ENCODE peak calls at places on chromosomes 11 and 22, in six cellular contexts. D is AG04449, U is lung, X is neural progenitor cell, A is pancreas, R is A549. L is an unnamed sample.
A peak's percentile ranks its signal among the peaks of the same experiment; 100 is the strongest.

GRCh38 chr11:75433443-75433842 is 440 bp upstream of the KLHL35 start:
- DNase-seq in D (no peak), U (no peak), X (no peak), A (no peak), R (no peak), L (no peak)

GRCh38 chr22:22913989-22914388 is 26.4 kb downstream of the IGLL5 start:
- DNase-seq in D (no peak), U (no peak), X (no peak), A (no peak), R (no peak), L (peak; percentile 55)

GRCh38 chr11:101030692-101031091 is 98.9 kb downstream of the PGR start:
- DNase-seq in D (no peak), U (no peak), X (no peak), A (no peak), R (no peak), L (no peak)

GRCh38 chr11:10590516-10590915 is 22.1 kb upstream of the LYVE1 start:
- DNase-seq in D (no peak), U (no peak), X (no peak), A (no peak), R (no peak), L (no peak)

GRCh38 chr11:18384157-18384641 is 10.2 kb upstream of the LDHA start:
- DNase-seq in D (peak; percentile 65), U (peak; percentile 67), X (peak; percentile 12), A (peak; percentile 54), R (peak; percentile 94), L (no peak)

GRCh38 chr22:36818010-36818642 is 1.3 kb upstream of the PVALB start:
- DNase-seq in D (no peak), U (no peak), X (no peak), A (no peak), R (no peak), L (no peak)

GRCh38 chr11:17476317-17477083 is at the start of gene ABCC8:
- DNase-seq in D (no peak), U (no peak), X (peak; percentile 77), A (no peak), R (peak; percentile 22), L (no peak)

GRCh38 chr22:22546490-22546889 is 12.6 kb downstream of the PRAME start:
- DNase-seq in D (no peak), U (no peak), X (no peak), A (no peak), R (no peak), L (no peak)

GRCh38 chr11:59818572-59818971 is 8.0 kb upstream of the MRPL16 start:
- DNase-seq in D (no peak), U (no peak), X (no peak), A (no peak), R (no peak), L (no peak)

GRCh38 chr11:109796253-109796652 is 296.9 kb upstream of the ZC3H12C start:
- DNase-seq in D (no peak), U (no peak), X (no peak), A (no peak), R (no peak), L (no peak)

GRCh38 chr11:72079776-72080325 is 491 bp downstream of the NUMA1 start:
- DNase-seq in D (no peak), U (no peak), X (no peak), A (peak; percentile 21), R (no peak), L (no peak)

GRCh38 chr22:48423481-48423901 is 1404.2 kb downstream of the BRD1 start:
- DNase-seq in D (peak; percentile 26), U (no peak), X (no peak), A (no peak), R (no peak), L (no peak)

GRCh38 chr22:36355362-36355761 is 32.4 kb downstream of the MYH9 start:
- DNase-seq in D (no peak), U (no peak), X (no peak), A (no peak), R (no peak), L (no peak)

GRCh38 chr22:19290400-19291217 is 910 bp downstream of the CLTCL1 start:
- DNase-seq in D (no peak), U (no peak), X (no peak), A (no peak), R (no peak), L (no peak)

GRCh38 chr11:29162490-29162889 is 854.3 kb downstream of the KCNA4 start:
- DNase-seq in D (no peak), U (no peak), X (no peak), A (no peak), R (no peak), L (no peak)

GRCh38 chr11:73287400-73288101 is 15.4 kb downstream of the P2RY6 start:
- DNase-seq in D (no peak), U (no peak), X (no peak), A (no peak), R (peak; percentile 46), L (peak; percentile 59)

GRCh38 chr22:42608481-42609361 is 6.0 kb downstream of the POLDIP3 start:
- DNase-seq in D (no peak), U (no peak), X (peak; percentile 31), A (no peak), R (no peak), L (no peak)

GRCh38 chr11:85874265-85874664 is 19.1 kb downstream of the CCDC83 start:
- DNase-seq in D (no peak), U (no peak), X (no peak), A (no peak), R (no peak), L (no peak)

GRCh38 chr11:31442086-31442485 is 67.3 kb downstream of the IMMP1L start:
- DNase-seq in D (no peak), U (no peak), X (peak; percentile 70), A (no peak), R (no peak), L (no peak)

GRCh38 chr22:49021926-49022815 is 805.5 kb downstream of the BRD1 start:
- DNase-seq in D (no peak), U (no peak), X (no peak), A (no peak), R (no peak), L (peak; percentile 79)

GRCh38 chr22:29722151-29722550 is 2.3 kb downstream of the CABP7 start:
- DNase-seq in D (no peak), U (no peak), X (no peak), A (no peak), R (no peak), L (no peak)

GRCh38 chr22:29722587-29722986 is 2.8 kb downstream of the CABP7 start:
- DNase-seq in D (no peak), U (no peak), X (no peak), A (no peak), R (no peak), L (no peak)

GRCh38 chr22:29724843-29725242 is 5.0 kb downstream of the CABP7 start:
- DNase-seq in D (no peak), U (no peak), X (no peak), A (no peak), R (no peak), L (no peak)

GRCh38 chr22:29726104-29726503 is 6.3 kb downstream of the CABP7 start:
- DNase-seq in D (no peak), U (no peak), X (no peak), A (no peak), R (no peak), L (no peak)

GRCh38 chr22:29723766-29724165 is 4.0 kb downstream of the CABP7 start:
- DNase-seq in D (no peak), U (no peak), X (no peak), A (no peak), R (no peak), L (no peak)
- TF ChIP-seq CTCF in D (no peak), U (no peak), X (no peak), A (no peak), R (no peak), L (peak; percentile 28)

DNA sequence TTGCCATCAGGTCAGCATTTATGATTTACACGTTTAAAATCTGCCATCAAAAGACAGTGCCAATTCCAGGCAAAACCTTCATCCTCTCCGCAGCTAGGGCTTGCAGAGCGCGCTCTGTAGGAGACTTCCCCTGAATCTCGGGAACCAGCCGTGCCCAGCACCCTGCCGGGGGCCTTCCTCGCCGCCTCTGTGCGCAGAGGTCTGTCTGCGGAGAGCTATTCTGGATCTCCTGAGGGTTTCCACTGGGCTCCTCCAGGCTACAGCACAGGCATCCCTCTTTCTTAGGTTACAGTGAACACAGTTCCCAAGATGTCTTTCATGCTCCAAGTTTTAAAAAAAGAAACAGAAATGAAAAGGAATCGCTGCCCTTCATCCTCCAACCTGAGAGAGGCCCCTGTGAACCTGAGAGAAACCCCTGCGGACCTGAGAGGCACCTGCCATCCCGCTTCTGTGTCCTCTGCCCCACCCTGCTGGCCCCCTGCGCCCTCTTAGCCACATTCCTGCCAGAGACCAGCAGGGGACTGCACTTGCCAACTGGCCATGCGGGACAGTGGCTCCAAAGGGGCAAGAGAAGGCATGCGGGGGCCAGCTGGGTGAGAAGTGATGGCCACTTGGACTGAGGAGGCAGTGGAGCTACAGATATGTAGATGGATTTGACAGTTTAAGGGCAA is 16.1 kb downstream of the TP53AIP1 start:
- DNase-seq in D (no peak), U (no peak), X (no peak), A (no peak), R (no peak), L (no peak)
- TF ChIP-seq CTCF in D (no peak), U (no peak), X (no peak), A (no peak), R (no peak), L (no peak)

DNA sequence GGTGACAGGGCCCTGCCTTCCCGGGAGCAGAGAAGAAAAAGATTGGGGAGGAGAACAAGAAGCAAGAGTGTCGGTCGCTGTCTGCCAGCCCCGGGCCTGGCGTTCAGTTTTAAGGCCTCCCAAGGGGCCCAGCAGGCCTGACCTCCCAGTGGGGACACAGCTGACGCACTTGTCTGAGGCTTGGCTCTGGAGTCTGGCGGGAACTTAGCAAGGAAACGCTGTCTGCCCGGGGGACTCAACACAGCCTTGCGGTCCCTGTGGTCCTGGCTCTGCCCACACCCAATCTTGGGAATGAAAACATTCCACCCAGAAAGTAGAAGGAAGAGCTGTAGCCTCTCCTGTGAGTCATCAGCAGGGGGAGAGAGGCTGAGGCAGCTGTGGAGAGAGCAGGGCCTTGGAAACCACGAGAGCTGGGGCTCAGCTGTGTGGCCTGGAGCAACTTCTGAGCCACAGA is 54.4 kb downstream of the TRAF6 start:
- DNase-seq in D (peak; percentile 99), U (no peak), X (peak; percentile 62), A (peak; percentile 16), R (peak; percentile 46), L (peak; percentile 97)
- TF ChIP-seq CTCF in D (no peak), U (no peak), X (no peak), A (no peak), R (no peak), L (no peak)

DNA sequence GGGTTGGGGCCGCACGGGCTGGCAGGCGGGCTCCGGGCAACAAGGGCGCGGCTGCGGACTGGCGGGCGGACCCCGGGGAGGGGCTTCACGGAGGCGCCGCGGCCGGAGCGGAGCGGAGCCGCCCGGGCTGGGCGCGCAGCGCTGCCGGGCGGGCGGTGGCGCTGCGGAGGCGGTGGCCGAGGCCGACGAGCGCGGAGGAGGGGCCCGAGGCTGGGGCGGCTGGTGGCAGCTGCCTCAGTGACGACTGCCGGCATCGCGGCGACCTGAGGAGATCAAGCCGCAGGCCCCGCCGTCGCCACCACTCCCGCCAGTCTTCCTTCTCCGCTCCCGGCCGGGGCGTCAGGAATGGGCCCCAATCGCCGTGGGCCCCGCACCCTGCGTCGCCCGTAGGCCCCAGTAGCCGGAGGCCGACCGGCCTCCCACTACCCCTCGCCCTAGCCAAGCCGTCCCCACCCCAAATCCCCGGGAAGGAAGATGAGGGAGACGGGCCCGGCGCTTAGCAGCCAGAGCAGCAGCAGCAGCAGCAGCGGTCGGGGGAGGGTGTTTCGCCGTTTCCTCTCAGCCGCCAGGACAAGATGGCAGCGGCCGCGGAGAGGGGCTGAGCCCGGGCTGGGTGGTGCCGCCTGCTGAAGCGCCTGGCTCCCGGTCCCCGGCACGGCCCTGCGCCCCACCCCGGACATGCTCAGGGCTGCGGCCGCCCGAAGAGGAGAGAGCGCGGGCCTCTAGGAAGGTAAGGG is at the start of gene HIPK3:
- DNase-seq in D (no peak), U (peak; percentile 84), X (peak; percentile 94), A (peak; percentile 80), R (peak; percentile 79), L (peak; percentile 94)
- TF ChIP-seq CTCF in D (peak; percentile 14), U (no peak), X (peak; percentile 33), A (no peak), R (peak; percentile 60), L (peak; percentile 61)

GRCh38 chr22:31326877-31327276 is 19.3 kb downstream of the PATZ1 start:
- DNase-seq in D (no peak), U (no peak), X (no peak), A (no peak), R (no peak), L (no peak)
- TF ChIP-seq CTCF in D (no peak), U (no peak), X (no peak), A (no peak), R (no peak), L (no peak)

L was measured in chondrocyte.